ENCODE peak calls at places on chromosomes 5 and 9, in four cellular contexts. M is HepG2, D is GM12891, X is H1. E is an unnamed sample.

GRCh38 chr5:15510092-15510491 is 10.1 kb downstream of the FBXL7 start:
- DNase-seq in M (no peak), D (no peak), X (no peak), E (no peak)

GRCh38 chr9:18382243-18382642 is 91.7 kb upstream of the ADAMTSL1 start:
- DNase-seq in D (no peak), X (no peak), M (no peak), E (no peak)

GRCh38 chr5:5497132-5497748 is 74.8 kb downstream of the ICE1 start:
- DNase-seq in D (peak), M (peak), X (no peak), E (peak)

GRCh38 chr9:109771796-109772525 is 8.0 kb upstream of the PALM2AKAP2 start:
- DNase-seq in M (no peak), D (no peak), X (no peak), E (no peak)

GRCh38 chr5:138979684-138980275 is 104.6 kb upstream of the LRRTM2 start:
- DNase-seq in M (no peak), D (no peak), X (no peak), E (no peak)

GRCh38 chr5:136511046-136511445 is 145.7 kb upstream of the TRPC7 start:
- DNase-seq in M (no peak), D (no peak), X (no peak), E (no peak)

GRCh38 chr9:38022203-38022602 is 46.8 kb downstream of the SHB start:
- DNase-seq in M (no peak), X (no peak), D (no peak), E (no peak)

GRCh38 chr5:144451187-144451973 is 280.7 kb downstream of the KCTD16 start:
- DNase-seq in X (no peak), M (no peak), D (no peak), E (no peak)

GRCh38 chr5:179378441-179379271 is 33.4 kb upstream of the ADAMTS2 start:
- DNase-seq in X (no peak), M (no peak), D (no peak), E (no peak)

GRCh38 chr5:124902097-124902821 is 155.8 kb upstream of the ZNF608 start:
- DNase-seq in X (no peak), M (no peak), D (peak), E (peak)

GRCh38 chr9:87212563-87213154 is 265.4 kb upstream of the GAS1 start:
- DNase-seq in D (no peak), X (no peak), M (no peak), E (no peak)

GRCh38 chr5:71809446-71809845 is 90.4 kb downstream of the CARTPT start:
- DNase-seq in M (no peak), D (no peak), X (no peak), E (no peak)

GRCh38 chr9:136675477-136676296 is 11.6 kb downstream of the AGPAT2 start:
- DNase-seq in D (no peak), X (no peak), M (no peak), E (no peak)

GRCh38 chr9:136674786-136675349 is 12.2 kb downstream of the EGFL7 start:
- DNase-seq in M (peak), X (no peak), D (no peak), E (no peak)

GRCh38 chr9:136672431-136673087 is 9.8 kb downstream of the EGFL7 start:
- DNase-seq in X (no peak), D (no peak), M (no peak), E (no peak)

GRCh38 chr9:136673088-136673969 is 10.6 kb downstream of the EGFL7 start:
- DNase-seq in D (no peak), X (no peak), M (no peak), E (no peak)

DNA sequence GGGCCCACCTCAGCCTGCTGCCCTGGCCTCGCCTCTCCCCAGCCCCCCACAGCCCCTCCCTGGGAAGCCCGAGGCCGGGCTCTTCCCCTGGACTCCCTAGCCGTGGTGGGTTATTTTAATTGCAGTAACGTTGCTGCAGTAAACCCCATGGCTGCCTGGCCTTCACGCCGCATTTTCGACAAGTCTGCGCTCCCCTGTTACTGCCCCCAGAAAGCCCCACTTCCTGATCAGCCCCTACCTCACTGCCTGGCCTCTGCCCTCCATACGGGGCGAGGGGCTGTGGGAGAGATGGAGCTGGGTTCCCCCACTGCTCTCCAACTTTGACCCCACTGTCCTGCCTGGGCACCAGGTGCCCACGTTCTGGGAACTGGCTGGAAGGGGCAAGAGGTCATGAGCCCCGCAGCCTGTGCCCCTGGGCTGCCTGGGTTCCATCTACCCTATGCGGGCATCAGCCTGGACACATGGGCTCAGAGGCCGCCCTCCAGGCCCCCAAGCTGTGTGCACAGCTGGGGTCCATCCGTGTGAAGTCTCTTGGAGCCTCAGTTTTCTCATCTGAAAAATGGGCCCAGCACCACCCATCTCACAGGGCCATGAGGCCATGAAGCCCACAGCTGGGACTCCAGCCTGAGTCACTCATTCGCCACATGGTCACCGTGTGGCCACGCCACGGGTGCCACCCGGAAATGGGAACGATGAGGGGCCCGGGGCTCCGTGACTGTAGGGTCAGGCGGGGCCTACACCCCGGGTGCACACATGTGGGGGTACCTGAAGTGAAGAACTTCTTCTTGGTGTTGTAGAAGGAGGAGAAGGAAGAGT is 11.5 kb downstream of the EGFL7 start:
- DNase-seq in X (no peak), M (no peak), D (no peak), E (no peak)
- TF ChIP-seq POLR2A in X (no peak), M (no peak), D (no peak), E (no peak)

GRCh38 chr9:115006660-115007059 is 76.3 kb upstream of the TNFSF8 start:
- DNase-seq in X (no peak), D (no peak), M (no peak), E (no peak)
- TF ChIP-seq TAF1 in X (no peak), D (no peak), M (no peak), E (no peak)

DNA sequence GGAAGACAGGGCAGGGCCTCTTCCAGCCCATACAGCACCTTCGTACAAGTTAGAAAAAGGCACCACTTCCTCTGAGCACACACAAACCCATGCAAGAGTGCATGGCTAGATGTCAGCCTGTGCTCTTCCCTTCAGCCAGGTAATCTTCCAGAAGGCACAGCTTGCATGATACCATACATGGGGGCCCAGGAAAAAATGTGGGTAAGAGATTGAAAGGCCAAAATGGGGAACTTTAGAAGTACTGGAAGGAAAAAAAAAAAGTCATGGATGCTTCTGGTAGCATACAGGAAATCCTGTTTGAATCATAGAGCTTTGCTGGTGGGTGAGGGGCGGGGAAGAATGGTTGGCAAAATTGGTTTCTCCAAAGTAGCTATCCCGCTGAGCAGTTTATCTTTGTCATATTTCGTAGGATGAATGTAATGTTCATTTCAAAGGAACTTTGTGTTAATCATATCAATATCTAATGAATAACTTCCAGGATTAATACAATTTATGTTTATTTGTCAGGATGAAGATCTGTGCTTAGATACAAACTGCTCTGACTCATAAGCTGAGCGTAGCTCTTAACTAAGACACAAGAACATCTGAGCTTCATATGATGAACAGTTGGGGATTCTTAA is 78.2 kb upstream of the MAP3K1 start:
- DNase-seq in D (no peak), M (no peak), X (no peak), E (no peak)
- TF ChIP-seq POLR2A in D (no peak), M (no peak), X (no peak), E (no peak)

DNA sequence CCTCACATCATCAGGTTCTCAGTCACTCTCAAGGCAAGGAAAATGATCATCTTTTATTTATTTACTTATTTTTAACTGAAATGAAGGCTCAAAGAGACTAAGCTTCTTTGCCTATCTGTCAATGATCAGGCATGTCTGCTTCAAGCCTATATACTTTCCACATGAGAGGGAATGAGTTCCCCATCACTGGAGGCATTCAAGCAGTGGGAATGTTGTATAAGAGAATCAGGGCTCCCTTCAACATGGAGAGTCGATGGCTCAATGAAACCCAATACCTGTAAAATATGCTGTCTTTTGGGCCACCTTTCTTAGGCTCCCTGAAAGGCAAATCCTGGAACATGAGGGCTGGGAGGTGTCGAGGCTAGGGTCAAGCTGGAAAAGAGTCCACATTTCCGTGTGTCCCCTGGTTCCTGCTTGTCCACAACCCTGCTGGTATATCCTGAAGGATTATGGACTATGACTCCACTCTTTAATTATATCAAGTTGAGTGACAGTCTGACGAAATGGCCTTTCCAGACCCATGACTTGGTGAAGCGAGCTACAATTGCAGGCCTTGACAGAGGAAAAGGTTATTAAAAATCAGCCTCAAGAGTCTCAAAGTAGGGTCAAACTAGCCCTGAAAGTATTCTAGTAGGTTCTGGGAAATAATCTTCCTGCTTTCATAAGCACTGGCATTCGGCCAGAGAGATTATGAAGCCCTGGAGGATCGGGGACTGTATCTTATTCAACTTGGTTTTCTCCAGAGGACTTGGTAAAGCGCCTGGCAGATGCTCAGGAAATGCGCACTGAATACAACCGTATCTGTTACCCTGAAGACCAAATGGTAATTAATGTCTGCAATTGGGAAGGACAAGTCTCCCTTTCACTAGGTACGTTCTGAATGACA is 145.9 kb upstream of the TBC1D2 start:
- DNase-seq in D (no peak), X (no peak), M (no peak), E (no peak)
- TF ChIP-seq TAF1 in D (no peak), X (no peak), M (no peak), E (no peak)

GRCh38 chr9:95048225-95049087 is 269.1 kb downstream of the FANCC start:
- DNase-seq in M (peak), D (peak), X (no peak), E (peak)
- TF ChIP-seq POLR2A in M (peak), D (no peak), X (no peak), E (no peak)

GRCh38 chr9:91001146-91001611 is 199.6 kb downstream of the SYK start:
- DNase-seq in D (no peak), M (no peak), X (no peak), E (no peak)

GRCh38 chr9:90999425-91000397 is 198.1 kb downstream of the SYK start:
- DNase-seq in M (no peak), X (no peak), D (no peak), E (no peak)

GRCh38 chr9:90996154-90996788 is 194.7 kb downstream of the SYK start:
- DNase-seq in M (no peak), X (no peak), D (no peak), E (no peak)

GRCh38 chr9:90995516-90995915 is 193.9 kb downstream of the SYK start:
- DNase-seq in X (no peak), D (no peak), M (no peak), E (no peak)

DNA sequence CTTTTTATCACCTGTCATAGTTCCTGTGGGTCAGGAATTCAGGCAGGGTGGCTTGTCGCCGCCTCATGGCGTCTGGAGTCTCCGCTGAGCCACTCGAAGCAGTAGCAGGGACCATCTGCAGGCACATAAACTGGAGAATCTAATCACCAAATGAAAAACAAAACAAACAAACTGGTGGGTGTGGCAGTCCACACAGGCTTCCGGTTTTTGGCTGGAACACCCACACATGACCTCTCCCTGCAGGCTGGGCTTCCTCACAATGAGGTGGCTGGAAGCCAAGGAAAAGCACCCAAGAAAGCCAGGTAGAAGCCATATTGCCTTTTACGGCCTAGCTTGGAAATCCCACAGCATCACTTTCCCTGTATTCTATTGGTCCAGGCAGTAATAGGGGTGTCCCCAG is 197.0 kb downstream of the SYK start:
- DNase-seq in D (no peak), M (no peak), X (no peak), E (no peak)
- TF ChIP-seq TAF1 in D (no peak), M (no peak), X (no peak), E (no peak)

GRCh38 chr9:33044162-33044673 is 19.1 kb downstream of the DNAJA1 start:
- DNase-seq in X (peak), D (peak), M (no peak), E (peak)
- TF ChIP-seq POLR2A in X (no peak), D (peak), M (no peak), E (peak)

DNA sequence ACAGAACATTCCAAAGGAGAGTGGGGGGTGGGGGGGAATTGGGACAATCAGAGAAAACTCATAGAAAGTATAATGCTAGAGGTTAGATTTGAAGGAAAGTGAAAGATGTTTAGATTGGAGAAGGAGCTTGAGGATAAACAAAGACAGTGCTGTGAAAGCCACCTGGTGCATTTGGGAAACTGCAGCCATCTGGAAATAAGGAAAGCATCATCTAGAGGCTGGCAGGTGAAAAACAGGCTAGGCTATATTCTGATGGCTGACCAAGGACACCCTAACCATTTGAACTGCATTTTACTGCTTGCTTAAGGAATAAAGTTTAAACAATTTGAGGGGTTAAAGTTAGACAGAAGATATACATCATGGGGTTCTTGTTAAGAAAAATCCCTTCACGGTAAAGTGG is 296.4 kb downstream of the CETN3 start:
- DNase-seq in D (no peak), X (no peak), M (no peak), E (no peak)
- TF ChIP-seq TAF1 in D (no peak), X (no peak), M (no peak), E (no peak)

DNA sequence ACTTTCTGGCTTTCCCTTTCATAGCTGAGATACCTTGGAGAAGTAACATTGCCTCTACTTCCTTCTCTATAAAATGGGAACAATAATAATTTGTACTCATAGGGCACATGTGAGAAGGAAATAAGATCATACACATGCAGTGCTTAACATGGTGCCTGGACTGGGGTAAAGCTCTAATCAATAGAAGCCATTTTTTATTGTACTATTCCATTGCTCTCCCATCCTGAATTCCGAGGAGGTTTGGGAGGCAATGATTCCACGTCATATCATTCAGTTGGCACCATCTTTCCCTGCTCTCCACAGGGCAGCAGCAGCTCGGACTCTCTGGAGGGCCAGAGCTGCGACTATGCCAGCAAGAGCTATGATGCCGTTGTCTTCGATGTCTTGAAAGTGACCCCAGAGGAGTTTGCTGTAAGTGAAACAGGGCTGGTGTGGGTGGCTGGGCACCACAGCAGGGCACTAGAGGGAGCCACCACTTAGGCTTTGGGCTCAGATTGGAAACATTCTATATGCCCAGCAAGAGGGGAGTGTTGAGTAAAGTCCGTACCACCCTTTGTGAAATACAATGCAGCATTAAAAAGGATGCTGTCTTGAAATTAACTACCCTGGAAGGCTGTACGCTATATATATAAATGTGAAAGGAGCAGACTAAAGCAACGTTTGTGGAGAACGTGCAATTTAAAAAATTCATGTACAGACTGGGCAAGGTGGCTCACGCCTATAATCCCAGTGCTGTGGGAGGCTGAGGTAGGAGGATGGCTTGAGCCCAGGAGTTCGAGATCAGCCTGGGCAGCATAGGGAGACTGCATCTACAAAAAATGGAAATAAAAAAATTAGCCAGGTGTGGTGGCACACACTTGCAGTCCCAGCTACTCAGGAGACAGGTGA is 51.2 kb downstream of the RALGPS1 start:
- DNase-seq in X (peak), M (peak), D (peak), E (peak)
- TF ChIP-seq POLR2A in X (no peak), M (no peak), D (no peak), E (no peak)

GRCh38 chr5:90488791-90489190 is 14.1 kb downstream of the POLR3G start:
- DNase-seq in M (no peak), D (no peak), X (no peak), E (no peak)
- TF ChIP-seq TAF1 in M (no peak), D (no peak), X (no peak), E (no peak)